ENCODE peak calls at places on chromosomes 7 and 10, in nine cellular contexts. Y, N, X, V, D, E, L, H and R are unnamed samples.

GRCh38 chr7:4080954-4081353 is 601.1 kb upstream of the FOXK1 start:
- DNase-seq in E (no peak), D (no peak), L (no peak), Y (peak), N (no peak), H (no peak), V (no peak), X (no peak), R (no peak)

GRCh38 chr7:22672892-22673637 is 53.9 kb upstream of the IL6 start:
- DNase-seq in E (no peak), Y (no peak), L (no peak), V (no peak), H (no peak), X (no peak), N (no peak), D (no peak), R (peak)

GRCh38 chr7:76310102-76310957 is 7.9 kb downstream of the HSPB1 start:
- DNase-seq in D (no peak), N (no peak), L (no peak), H (no peak), Y (peak), V (no peak), E (no peak), X (no peak), R (no peak)

GRCh38 chr7:43018446-43018845 is 86.3 kb downstream of the MRPL32 start:
- DNase-seq in N (no peak), H (no peak), L (no peak), X (no peak), E (no peak), V (no peak), Y (no peak), D (no peak), R (no peak)

GRCh38 chr10:64733980-64734379 is 1212.8 kb downstream of the REEP3 start:
- DNase-seq in X (no peak), D (no peak), E (no peak), N (no peak), Y (peak), V (peak), L (peak), H (no peak), R (peak)

GRCh38 chr7:767580-767940 is 40.5 kb upstream of the PRKAR1B start:
- DNase-seq in L (no peak), N (no peak), H (no peak), X (no peak), E (no peak), V (peak), Y (no peak), D (no peak), R (no peak)

GRCh38 chr7:30914611-30915601 is 3.3 kb downstream of the AQP1 start:
- DNase-seq in V (peak), X (no peak), Y (no peak), D (no peak), H (peak), N (no peak), L (no peak), E (no peak), R (no peak)

GRCh38 chr10:126663880-126664279 is 6.6 kb downstream of the C10orf90 start:
- DNase-seq in E (no peak), N (no peak), D (no peak), L (no peak), X (no peak), V (peak), Y (no peak), H (no peak), R (no peak)

GRCh38 chr7:101700424-101700823 is 71.3 kb upstream of the MYL10 start:
- DNase-seq in X (no peak), Y (no peak), V (peak), H (no peak), N (no peak), D (no peak), E (no peak), L (no peak), R (no peak)

GRCh38 chr7:90599038-90599437 is 2.9 kb downstream of the CDK14 start:
- DNase-seq in L (no peak), Y (no peak), D (peak), X (no peak), N (no peak), E (no peak), V (no peak), H (no peak), R (no peak)

GRCh38 chr10:31947144-31947926 is 18.7 kb upstream of the ARHGAP12 start:
- DNase-seq in D (peak), Y (peak), H (no peak), N (no peak), V (peak), X (no peak), E (no peak), L (no peak), R (no peak)

GRCh38 chr10:122363722-122364463 is 10.6 kb upstream of the PLEKHA1 start:
- DNase-seq in H (no peak), L (no peak), V (no peak), E (no peak), D (no peak), N (no peak), Y (no peak), X (no peak), R (no peak)

GRCh38 chr7:55254596-55255500 is 110.3 kb upstream of the LANCL2 start:
- DNase-seq in L (peak), Y (peak), E (peak), X (peak), V (peak), D (peak), H (peak), N (peak), R (peak)

GRCh38 chr10:37957841-37958240 is 18.6 kb downstream of the ZNF25 start:
- DNase-seq in Y (no peak), H (no peak), N (no peak), D (no peak), L (no peak), V (peak), E (no peak), X (no peak), R (no peak)

GRCh38 chr10:92573091-92573797 is 649 bp downstream of the IDE start:
- DNase-seq in X (no peak), V (peak), Y (peak), N (no peak), H (no peak), D (peak), E (peak), L (peak), R (peak)

GRCh38 chr7:80729586-80730320 is 91.3 kb downstream of the CD36 start:
- DNase-seq in N (no peak), H (no peak), V (peak), L (no peak), X (no peak), E (no peak), D (no peak), Y (no peak), R (no peak)

GRCh38 chr7:82445226-82445625 is 1.6 kb upstream of the CACNA2D1 start:
- DNase-seq in E (no peak), Y (no peak), V (no peak), X (no peak), N (no peak), L (no peak), D (no peak), H (no peak), R (no peak)

GRCh38 chr7:143388491-143389101 is 7.5 kb downstream of the ZYX start:
- DNase-seq in H (peak), X (no peak), Y (no peak), V (no peak), E (no peak), N (no peak), L (no peak), D (no peak), R (no peak)

GRCh38 chr7:47724335-47724982 is 142.5 kb upstream of the TNS3 start:
- DNase-seq in E (no peak), V (peak), D (peak), N (no peak), H (no peak), L (no peak), Y (no peak), X (no peak), R (no peak)

GRCh38 chr7:17848516-17848915 is 91.8 kb downstream of the SNX13 start:
- DNase-seq in X (no peak), D (no peak), L (no peak), E (no peak), Y (no peak), N (no peak), H (no peak), V (no peak), R (no peak)

GRCh38 chr10:101768791-101769170 is 7.1 kb downstream of the FGF8 start:
- DNase-seq in X (peak), Y (no peak), E (no peak), D (no peak), N (no peak), L (no peak), V (no peak), H (no peak), R (no peak)

GRCh38 chr7:137967143-137968018 is 34.5 kb downstream of the CREB3L2 start:
- DNase-seq in L (no peak), N (no peak), E (no peak), D (peak), Y (no peak), V (peak), X (no peak), H (no peak), R (no peak)

GRCh38 chr10:93420091-93420490 is 62.0 kb downstream of the MYOF start:
- DNase-seq in V (peak), N (no peak), X (no peak), L (no peak), Y (no peak), H (no peak), D (peak), E (no peak), R (no peak)

GRCh38 chr10:114970515-114970914 is 32.5 kb downstream of the TRUB1 start:
- DNase-seq in N (no peak), D (no peak), L (no peak), E (no peak), H (no peak), Y (no peak), X (no peak), V (peak), R (no peak)

GRCh38 chr7:22784346-22784745 is 38.3 kb downstream of the TOMM7 start:
- DNase-seq in E (no peak), X (no peak), V (no peak), L (no peak), D (no peak), N (no peak), H (no peak), Y (no peak), R (no peak)

GRCh38 chr10:89478085-89478738 is 57.2 kb downstream of the SLC16A12 start:
- DNase-seq in N (no peak), L (peak), V (peak), Y (peak), E (no peak), X (no peak), D (peak), H (no peak), R (peak)

GRCh38 chr7:98240961-98241673 is 10.9 kb downstream of the TECPR1 start:
- DNase-seq in E (no peak), L (peak), N (no peak), Y (no peak), V (peak), D (peak), H (no peak), X (no peak), R (peak)

GRCh38 chr10:48523820-48524758 is 80.8 kb downstream of the ARHGAP22 start:
- DNase-seq in Y (no peak), E (no peak), V (no peak), X (peak), L (peak), H (no peak), N (no peak), D (peak), R (peak)

GRCh38 chr7:39621261-39621660 is 2.1 kb upstream of the RALA start:
- DNase-seq in N (no peak), X (no peak), E (no peak), V (no peak), L (no peak), Y (no peak), D (peak), H (no peak), R (no peak)